ENCODE peak calls at places on chromosome 22, in six cellular contexts. T, R, O, B, S and I are unnamed samples.
A peak's percentile ranks its signal among the peaks of the same experiment; 100 is the strongest.

GRCh38 chr22:26725012-26725676 is 67.8 kb downstream of the MIAT start:
- DNase-seq in T (no peak), R (no peak), O (no peak), B (no peak), S (no peak), I (no peak)

GRCh38 chr22:37806409-37807338 is 1.1 kb upstream of the GCAT start:
- DNase-seq in T (no peak), R (no peak), O (no peak), B (no peak), S (peak; percentile 57), I (no peak)

GRCh38 chr22:17884084-17884483 is 109.8 kb upstream of the BID start:
- DNase-seq in T (no peak), R (no peak), O (no peak), B (no peak), S (no peak), I (no peak)

GRCh38 chr22:22783505-22783904 is 104.1 kb upstream of the IGLL5 start:
- DNase-seq in T (no peak), R (no peak), O (no peak), B (no peak), S (no peak), I (no peak)

GRCh38 chr22:34973016-34973415 is 92.9 kb upstream of the ISX start:
- DNase-seq in T (no peak), R (no peak), O (no peak), B (no peak), S (no peak), I (no peak)

GRCh38 chr22:42270178-42270511 is 308 bp downstream of the TCF20 start:
- DNase-seq in T (no peak), R (no peak), O (no peak), B (no peak), S (no peak), I (no peak)

GRCh38 chr22:37284807-37285355 is 2.6 kb downstream of the CYTH4 start:
- DNase-seq in T (no peak), R (peak; percentile 42), O (peak; percentile 85), B (no peak), S (no peak), I (peak; percentile 51)

GRCh38 chr22:27641049-27641790 is 160.3 kb downstream of the MN1 start:
- DNase-seq in T (no peak), R (no peak), O (no peak), B (no peak), S (no peak), I (no peak)

GRCh38 chr22:18078329-18079041 is 695 bp downstream of the PEX26 start:
- DNase-seq in T (no peak), R (no peak), O (peak; percentile 69), B (no peak), S (no peak), I (peak; percentile 30)

GRCh38 chr22:49372111-49372529 is 455.6 kb downstream of the BRD1 start:
- DNase-seq in T (no peak), R (no peak), O (no peak), B (no peak), S (no peak), I (no peak)

GRCh38 chr22:28474248-28474647 is 205.4 kb downstream of the TTC28 start:
- DNase-seq in T (no peak), R (no peak), O (no peak), B (no peak), S (no peak), I (no peak)

GRCh38 chr22:40203568-40203967 is 25.8 kb downstream of the TNRC6B start:
- DNase-seq in T (no peak), R (no peak), O (peak; percentile 63), B (no peak), S (no peak), I (no peak)

GRCh38 chr22:37633693-37634504 is 5.6 kb upstream of the SH3BP1 start:
- DNase-seq in T (no peak), R (peak; percentile 88), O (peak; percentile 65), B (no peak), S (peak; percentile 92), I (peak; percentile 66)

GRCh38 chr22:39010946-39011625 is 3.0 kb upstream of the APOBEC3C start:
- DNase-seq in T (no peak), R (no peak), O (no peak), B (no peak), S (no peak), I (no peak)

GRCh38 chr22:39017596-39018365 is 3.1 kb upstream of the APOBEC3D start:
- DNase-seq in T (no peak), R (no peak), O (no peak), B (no peak), S (no peak), I (no peak)

GRCh38 chr22:39012525-39013516 is 1.2 kb upstream of the APOBEC3C start:
- DNase-seq in T (no peak), R (no peak), O (no peak), B (no peak), S (no peak), I (no peak)

GRCh38 chr22:39016592-39016991 is 2.5 kb downstream of the APOBEC3C start:
- DNase-seq in T (no peak), R (no peak), O (no peak), B (no peak), S (no peak), I (no peak)

DNA sequence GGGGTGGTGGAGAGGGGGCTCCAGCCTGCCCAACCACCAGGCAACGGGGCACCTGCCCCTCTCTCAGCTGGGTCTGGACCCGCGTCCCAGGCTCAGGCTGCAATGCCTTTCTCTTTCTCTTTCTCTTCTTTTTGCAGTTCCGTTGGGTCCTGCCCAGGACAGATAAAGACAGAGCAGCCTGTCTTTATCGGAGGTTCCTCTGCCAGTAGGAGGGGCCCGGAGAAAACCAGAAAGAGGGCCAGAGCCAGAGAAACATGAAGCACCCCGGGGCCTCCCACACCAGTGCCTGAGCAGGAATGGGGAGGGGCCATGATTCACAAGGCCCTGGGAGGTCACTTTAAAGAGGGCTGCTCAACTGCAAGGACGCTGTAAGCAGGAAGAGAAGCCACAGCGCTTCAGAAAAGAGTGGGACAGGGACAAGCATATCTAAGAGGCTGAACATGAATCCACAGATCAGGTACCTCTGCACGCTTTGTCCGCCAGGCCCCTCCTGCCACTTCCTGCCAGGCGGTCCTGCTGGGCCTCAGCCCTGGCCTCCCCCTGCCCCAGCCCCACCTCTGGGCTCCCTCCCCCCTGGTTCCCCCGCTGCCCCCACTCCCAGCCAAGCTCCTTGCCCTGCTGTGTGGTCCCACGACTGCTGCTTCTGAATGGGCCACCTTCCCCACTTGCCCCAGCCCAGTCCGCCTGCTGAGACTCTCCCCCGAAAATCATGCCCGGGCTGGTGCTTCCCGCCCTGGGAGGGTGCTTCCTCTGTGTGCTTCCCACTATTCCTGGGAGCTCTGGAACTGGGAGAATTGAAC is at the start of gene APOBEC3C:
- DNase-seq in T (peak; percentile 34), R (peak; percentile 79), O (peak; percentile 70), B (peak; percentile 58), S (peak; percentile 85), I (peak; percentile 66)
- TF ChIP-seq CTCF in T (no peak), R (no peak), O (no peak), B (no peak), S (no peak), I (no peak)

GRCh38 chr22:20155330-20156041 is 4.6 kb upstream of the CCDC188 start:
- DNase-seq in T (no peak), R (peak; percentile 64), O (no peak), B (no peak), S (peak; percentile 59), I (no peak)

GRCh38 chr22:20153945-20154344 is 3.1 kb upstream of the CCDC188 start:
- DNase-seq in T (no peak), R (no peak), O (no peak), B (no peak), S (no peak), I (no peak)

GRCh38 chr22:20156042-20156389 is 5.2 kb upstream of the CCDC188 start:
- DNase-seq in T (no peak), R (no peak), O (no peak), B (no peak), S (no peak), I (no peak)

GRCh38 chr22:20156611-20157415 is 6.0 kb upstream of the CCDC188 start:
- DNase-seq in T (peak; percentile 36), R (peak; percentile 83), O (peak; percentile 75), B (peak; percentile 99), S (peak; percentile 65), I (peak; percentile 89)

DNA sequence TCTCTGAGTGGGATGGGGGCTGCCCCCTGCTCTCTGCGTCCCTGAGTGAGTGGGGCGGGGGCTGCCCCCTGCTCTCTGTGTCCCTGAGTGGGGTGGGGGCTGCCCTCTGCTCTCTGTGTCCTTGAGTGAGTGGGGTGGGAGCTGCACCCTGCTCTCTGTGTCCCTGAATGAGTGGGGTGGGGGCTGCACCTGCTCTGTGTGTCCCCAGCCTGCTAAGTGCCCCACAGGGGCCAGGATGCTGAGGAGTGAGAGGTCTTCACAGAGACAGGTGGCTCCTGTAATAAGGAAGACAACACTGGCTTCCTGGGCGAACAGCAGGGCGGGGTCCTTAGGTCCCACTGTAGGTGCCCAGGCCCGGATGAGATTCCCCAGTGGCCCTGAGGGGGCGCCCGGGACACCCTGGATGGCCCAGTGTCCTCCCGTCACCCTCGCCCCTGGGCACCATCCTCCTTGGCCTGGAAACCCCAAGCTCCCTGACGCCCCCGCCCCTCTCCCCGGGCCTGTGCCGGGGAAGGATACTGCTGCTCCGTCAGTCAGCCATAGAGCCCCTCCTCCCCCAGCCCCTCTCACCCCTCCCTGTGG is 3.8 kb upstream of the CCDC188 start:
- DNase-seq in T (no peak), R (no peak), O (no peak), B (no peak), S (no peak), I (no peak)
- TF ChIP-seq CTCF in T (no peak), R (no peak), O (no peak), B (no peak), S (no peak), I (no peak)

DNA sequence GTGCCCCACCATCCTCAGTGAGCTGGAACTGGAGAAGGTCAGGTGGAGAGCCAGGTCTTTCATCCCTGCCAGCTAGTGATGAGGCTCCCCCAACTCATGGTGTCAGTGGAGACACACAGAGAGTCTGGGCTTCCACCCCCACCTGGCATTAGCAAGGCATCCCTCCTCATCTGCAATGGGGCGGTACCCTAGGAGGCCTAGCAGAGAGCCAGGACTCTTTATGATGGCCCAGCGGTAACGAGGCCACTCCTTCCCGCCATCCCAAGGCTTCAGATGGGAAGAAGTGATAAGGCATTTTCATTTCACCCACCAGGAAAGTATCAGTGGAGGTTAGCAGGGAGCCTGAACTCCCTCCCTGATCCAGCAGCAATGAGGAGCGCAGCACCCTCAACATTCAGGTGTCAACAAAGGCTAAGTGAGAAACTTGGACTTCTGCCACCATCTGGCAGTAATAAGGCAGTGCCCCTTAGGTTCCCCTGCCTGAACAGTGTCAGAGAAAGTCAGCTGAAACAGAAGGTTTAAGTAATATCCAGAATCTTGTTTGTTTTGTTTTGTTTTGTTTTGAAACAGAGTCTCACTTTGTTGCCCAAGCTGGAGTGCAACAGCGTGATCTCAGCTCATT is 40.5 kb upstream of the FBLN1 start:
- DNase-seq in T (no peak), R (no peak), O (peak; percentile 27), B (no peak), S (no peak), I (no peak)
- TF ChIP-seq CTCF in T (no peak), R (no peak), O (peak; percentile 69), B (no peak), S (no peak), I (no peak)

GRCh38 chr22:46121079-46121478 is 29.2 kb upstream of the PPARA start:
- DNase-seq in T (no peak), R (no peak), O (no peak), B (no peak), S (no peak), I (no peak)

GRCh38 chr22:46121523-46122287 is 28.6 kb upstream of the PPARA start:
- DNase-seq in T (no peak), R (no peak), O (no peak), B (no peak), S (no peak), I (no peak)

GRCh38 chr22:46123694-46124382 is 26.5 kb upstream of the PPARA start:
- DNase-seq in T (no peak), R (no peak), O (no peak), B (no peak), S (no peak), I (no peak)

GRCh38 chr22:46122980-46123693 is 27.2 kb upstream of the PPARA start:
- DNase-seq in T (no peak), R (no peak), O (no peak), B (no peak), S (no peak), I (no peak)

GRCh38 chr22:46122511-46122971 is 27.8 kb upstream of the PPARA start:
- DNase-seq in T (no peak), R (peak; percentile 71), O (peak; percentile 73), B (peak; percentile 75), S (no peak), I (peak; percentile 71)
- TF ChIP-seq CTCF in T (peak; percentile 95), R (peak; percentile 93), O (peak; percentile 95), B (peak; percentile 85), S (peak; percentile 90), I (peak; percentile 97)